ENCODE peak calls at places on chromosomes 12 and 14, in six cellular contexts. One of them, this sample, is unnamed.

GRCh38 chr14:47619397-47619796 is 56.0 kb downstream of the MDGA2 start:
- DNase-seq in coronary artery: no peak
- DNase-seq in heart left ventricle: no peak
- DNase-seq in MM.1S: no peak
- DNase-seq in foreskin fibroblast: no peak
- DNase-seq in right lobe of liver: no peak
- DNase-seq in this sample: no peak

GRCh38 chr14:98345186-98345585 is 926.8 kb downstream of the BCL11B start:
- DNase-seq in coronary artery: no peak
- DNase-seq in heart left ventricle: no peak
- DNase-seq in MM.1S: no peak
- DNase-seq in foreskin fibroblast: no peak
- DNase-seq in right lobe of liver: no peak
- DNase-seq in this sample: no peak

GRCh38 chr12:125406131-125406530 is 340.9 kb downstream of the AACS start:
- DNase-seq in coronary artery: no peak
- DNase-seq in heart left ventricle: no peak
- DNase-seq in MM.1S: no peak
- DNase-seq in foreskin fibroblast: no peak
- DNase-seq in right lobe of liver: no peak
- DNase-seq in this sample: no peak

GRCh38 chr14:64971890-64972785 is at the start of gene RAB15:
- DNase-seq in coronary artery: peak
- DNase-seq in heart left ventricle: peak
- DNase-seq in MM.1S: no peak
- DNase-seq in foreskin fibroblast: peak
- DNase-seq in right lobe of liver: peak
- DNase-seq in this sample: no peak

GRCh38 chr12:107336705-107337104 is 243.4 kb upstream of the CRY1 start:
- DNase-seq in coronary artery: no peak
- DNase-seq in heart left ventricle: no peak
- DNase-seq in MM.1S: no peak
- DNase-seq in foreskin fibroblast: no peak
- DNase-seq in right lobe of liver: no peak
- DNase-seq in this sample: no peak

GRCh38 chr12:29208060-29208459 is 59.0 kb downstream of the FAR2 start:
- DNase-seq in coronary artery: no peak
- DNase-seq in heart left ventricle: no peak
- DNase-seq in MM.1S: no peak
- DNase-seq in foreskin fibroblast: no peak
- DNase-seq in right lobe of liver: no peak
- DNase-seq in this sample: no peak

GRCh38 chr12:18427520-18427919 is 166.2 kb downstream of the PIK3C2G start:
- DNase-seq in coronary artery: no peak
- DNase-seq in heart left ventricle: no peak
- DNase-seq in MM.1S: no peak
- DNase-seq in foreskin fibroblast: no peak
- DNase-seq in right lobe of liver: no peak
- DNase-seq in this sample: no peak

GRCh38 chr12:27940756-27941402 is 31.7 kb downstream of the PTHLH start:
- DNase-seq in coronary artery: no peak
- DNase-seq in heart left ventricle: peak
- DNase-seq in MM.1S: peak
- DNase-seq in foreskin fibroblast: peak
- DNase-seq in right lobe of liver: peak
- DNase-seq in this sample: peak

GRCh38 chr12:71312767-71313375 is 126.7 kb upstream of the LGR5 start:
- DNase-seq in coronary artery: no peak
- DNase-seq in heart left ventricle: no peak
- DNase-seq in MM.1S: no peak
- DNase-seq in foreskin fibroblast: peak
- DNase-seq in right lobe of liver: no peak
- DNase-seq in this sample: no peak

GRCh38 chr14:99179506-99179905 is 92.5 kb downstream of the BCL11B start:
- DNase-seq in coronary artery: no peak
- DNase-seq in heart left ventricle: no peak
- DNase-seq in MM.1S: no peak
- DNase-seq in foreskin fibroblast: no peak
- DNase-seq in right lobe of liver: no peak
- DNase-seq in this sample: no peak

GRCh38 chr12:111766608-111767361 is at the start of gene ALDH2:
- DNase-seq in coronary artery: peak
- DNase-seq in heart left ventricle: peak
- DNase-seq in MM.1S: no peak
- DNase-seq in foreskin fibroblast: peak
- DNase-seq in right lobe of liver: peak
- DNase-seq in this sample: no peak

GRCh38 chr12:22310276-22310675 is 24.2 kb downstream of the ST8SIA1 start:
- DNase-seq in coronary artery: no peak
- DNase-seq in heart left ventricle: no peak
- DNase-seq in MM.1S: no peak
- DNase-seq in foreskin fibroblast: no peak
- DNase-seq in right lobe of liver: no peak
- DNase-seq in this sample: no peak

GRCh38 chr14:65332141-65332871 is 80.2 kb upstream of the FUT8 start:
- DNase-seq in coronary artery: no peak
- DNase-seq in heart left ventricle: no peak
- DNase-seq in MM.1S: no peak
- DNase-seq in foreskin fibroblast: peak
- DNase-seq in right lobe of liver: no peak
- DNase-seq in this sample: peak

GRCh38 chr12:117042171-117042809 is 56.9 kb downstream of the TESC start:
- DNase-seq in coronary artery: no peak
- DNase-seq in heart left ventricle: peak
- DNase-seq in MM.1S: no peak
- DNase-seq in foreskin fibroblast: peak
- DNase-seq in right lobe of liver: no peak
- DNase-seq in this sample: no peak

GRCh38 chr12:56119361-56119796 is 1.3 kb downstream of the ZC3H10 start:
- DNase-seq in coronary artery: peak
- DNase-seq in heart left ventricle: peak
- DNase-seq in MM.1S: peak
- DNase-seq in foreskin fibroblast: peak
- DNase-seq in right lobe of liver: peak
- DNase-seq in this sample: peak

GRCh38 chr12:113479578-113480335 is 8.1 kb upstream of the LHX5 start:
- DNase-seq in coronary artery: no peak
- DNase-seq in heart left ventricle: no peak
- DNase-seq in MM.1S: no peak
- DNase-seq in foreskin fibroblast: peak
- DNase-seq in right lobe of liver: peak
- DNase-seq in this sample: no peak

GRCh38 chr14:74910556-74910955 is 12.5 kb downstream of the RPS6KL1 start:
- DNase-seq in coronary artery: no peak
- DNase-seq in heart left ventricle: no peak
- DNase-seq in MM.1S: no peak
- DNase-seq in foreskin fibroblast: no peak
- DNase-seq in right lobe of liver: no peak
- DNase-seq in this sample: no peak

GRCh38 chr12:54287316-54288157 is 7.0 kb downstream of the HNRNPA1 start:
- DNase-seq in coronary artery: no peak
- DNase-seq in heart left ventricle: no peak
- DNase-seq in MM.1S: no peak
- DNase-seq in foreskin fibroblast: peak
- DNase-seq in right lobe of liver: no peak
- DNase-seq in this sample: no peak

GRCh38 chr12:108621161-108621560 is 12.5 kb downstream of the SELPLG start:
- DNase-seq in coronary artery: no peak
- DNase-seq in heart left ventricle: no peak
- DNase-seq in MM.1S: no peak
- DNase-seq in foreskin fibroblast: no peak
- DNase-seq in right lobe of liver: no peak
- DNase-seq in this sample: no peak

DNA sequence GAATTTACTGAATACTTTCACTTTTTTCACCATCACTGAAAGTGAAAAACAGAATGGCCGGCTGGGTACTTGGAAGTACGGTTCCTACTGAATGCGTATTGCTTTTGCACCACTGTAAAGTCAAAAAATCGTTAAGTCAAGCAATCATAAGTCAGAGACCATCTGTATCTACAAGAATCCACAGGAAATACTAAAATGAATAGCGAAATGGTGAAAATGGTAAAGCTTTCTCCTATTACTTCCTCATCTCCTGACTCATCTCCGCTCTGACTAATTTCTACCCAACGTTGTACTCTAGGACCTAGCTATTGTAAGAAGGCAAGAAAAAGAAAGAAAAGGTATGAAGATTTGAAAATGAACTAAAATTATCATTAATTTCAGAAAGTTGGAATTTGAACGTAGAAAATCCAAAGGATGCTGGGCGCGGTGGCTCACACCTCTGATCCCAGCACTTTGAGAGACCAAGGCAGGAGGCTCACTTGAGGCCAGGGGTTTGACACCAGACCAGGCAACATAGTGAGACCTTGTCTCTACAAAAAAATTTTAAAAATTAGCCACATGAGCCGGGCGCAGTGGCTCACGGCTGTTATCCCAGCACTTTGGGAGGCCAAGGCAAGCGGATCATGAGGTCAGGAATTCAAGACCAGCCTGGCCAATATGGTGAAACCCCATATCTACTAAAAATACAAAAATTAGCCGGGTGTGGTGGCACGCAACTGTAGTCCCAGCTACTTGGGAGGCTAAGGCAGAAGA is 5.3 kb upstream of the CDCA4 start:
- DNase-seq in coronary artery: no peak
- DNase-seq in heart left ventricle: no peak
- DNase-seq in MM.1S: no peak
- DNase-seq in foreskin fibroblast: peak
- DNase-seq in right lobe of liver: no peak
- DNase-seq in this sample: peak
- H3K4me3 ChIP-seq in coronary artery: no peak
- H3K4me3 ChIP-seq in heart left ventricle: no peak
- H3K4me3 ChIP-seq in MM.1S: no peak
- H3K4me3 ChIP-seq in foreskin fibroblast: no peak
- H3K4me3 ChIP-seq in right lobe of liver: no peak
- H3K4me3 ChIP-seq in this sample: no peak

GRCh38 chr12:122308811-122309210 is 42.5 kb upstream of the VPS33A start:
- DNase-seq in coronary artery: no peak
- DNase-seq in heart left ventricle: no peak
- DNase-seq in MM.1S: no peak
- DNase-seq in foreskin fibroblast: no peak
- DNase-seq in right lobe of liver: no peak
- DNase-seq in this sample: no peak
- H3K4me3 ChIP-seq in coronary artery: no peak
- H3K4me3 ChIP-seq in heart left ventricle: no peak
- H3K4me3 ChIP-seq in MM.1S: no peak
- H3K4me3 ChIP-seq in foreskin fibroblast: no peak
- H3K4me3 ChIP-seq in right lobe of liver: no peak
- H3K4me3 ChIP-seq in this sample: no peak

DNA sequence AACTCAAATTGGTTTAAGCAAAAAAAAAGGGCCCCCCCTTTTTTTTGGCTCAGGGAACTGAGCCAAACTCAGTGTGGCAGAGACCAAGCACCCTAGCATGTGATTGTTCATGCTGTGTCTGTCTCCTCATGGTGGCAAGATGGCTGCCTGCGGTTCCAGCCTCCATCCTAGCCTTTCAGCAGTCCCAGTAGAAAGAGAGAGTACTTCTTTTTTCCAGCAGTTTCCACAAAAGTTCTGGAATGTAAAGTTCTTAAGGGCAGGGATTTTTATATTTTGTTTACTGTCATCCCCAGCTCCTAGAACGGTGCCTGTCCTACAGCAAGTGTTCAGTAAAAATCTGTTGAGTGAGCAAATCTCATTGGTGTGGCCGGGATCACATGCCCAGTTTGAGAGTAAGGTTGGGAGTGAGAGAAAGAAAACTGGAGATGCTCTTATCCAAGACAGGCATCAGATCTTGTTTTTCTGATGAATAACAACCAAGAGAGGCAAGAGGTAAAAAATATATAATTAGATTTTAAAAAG is 22.5 kb downstream of the CHST11 start:
- DNase-seq in coronary artery: no peak
- DNase-seq in heart left ventricle: no peak
- DNase-seq in MM.1S: no peak
- DNase-seq in foreskin fibroblast: no peak
- DNase-seq in right lobe of liver: no peak
- DNase-seq in this sample: no peak
- H3K4me3 ChIP-seq in coronary artery: no peak
- H3K4me3 ChIP-seq in heart left ventricle: no peak
- H3K4me3 ChIP-seq in MM.1S: peak
- H3K4me3 ChIP-seq in foreskin fibroblast: no peak
- H3K4me3 ChIP-seq in right lobe of liver: no peak
- H3K4me3 ChIP-seq in this sample: no peak

GRCh38 chr14:52824479-52824878 is 33.1 kb upstream of the GNPNAT1 start:
- DNase-seq in coronary artery: no peak
- DNase-seq in heart left ventricle: no peak
- DNase-seq in MM.1S: no peak
- DNase-seq in foreskin fibroblast: peak
- DNase-seq in right lobe of liver: no peak
- DNase-seq in this sample: no peak
- H3K4me3 ChIP-seq in coronary artery: no peak
- H3K4me3 ChIP-seq in heart left ventricle: no peak
- H3K4me3 ChIP-seq in MM.1S: no peak
- H3K4me3 ChIP-seq in foreskin fibroblast: no peak
- H3K4me3 ChIP-seq in right lobe of liver: no peak
- H3K4me3 ChIP-seq in this sample: no peak

GRCh38 chr14:49972840-49973239 is 80.0 kb downstream of the ARF6 start:
- DNase-seq in coronary artery: no peak
- DNase-seq in heart left ventricle: peak
- DNase-seq in MM.1S: peak
- DNase-seq in foreskin fibroblast: peak
- DNase-seq in right lobe of liver: no peak
- DNase-seq in this sample: peak

GRCh38 chr14:49975799-49976198 is 82.9 kb downstream of the ARF6 start:
- DNase-seq in coronary artery: no peak
- DNase-seq in heart left ventricle: no peak
- DNase-seq in MM.1S: no peak
- DNase-seq in foreskin fibroblast: peak
- DNase-seq in right lobe of liver: no peak
- DNase-seq in this sample: no peak

GRCh38 chr14:49977126-49977841 is 84.4 kb downstream of the ARF6 start:
- DNase-seq in coronary artery: no peak
- DNase-seq in heart left ventricle: no peak
- DNase-seq in MM.1S: no peak
- DNase-seq in foreskin fibroblast: no peak
- DNase-seq in right lobe of liver: no peak
- DNase-seq in this sample: no peak

GRCh38 chr14:49972199-49972671 is 79.4 kb downstream of the ARF6 start:
- DNase-seq in coronary artery: no peak
- DNase-seq in heart left ventricle: no peak
- DNase-seq in MM.1S: peak
- DNase-seq in foreskin fibroblast: peak
- DNase-seq in right lobe of liver: no peak
- DNase-seq in this sample: peak

GRCh38 chr14:49975286-49975685 is 82.4 kb downstream of the ARF6 start:
- DNase-seq in coronary artery: no peak
- DNase-seq in heart left ventricle: no peak
- DNase-seq in MM.1S: no peak
- DNase-seq in foreskin fibroblast: peak
- DNase-seq in right lobe of liver: no peak
- DNase-seq in this sample: peak
- H3K4me3 ChIP-seq in coronary artery: no peak
- H3K4me3 ChIP-seq in heart left ventricle: no peak
- H3K4me3 ChIP-seq in MM.1S: no peak
- H3K4me3 ChIP-seq in foreskin fibroblast: no peak
- H3K4me3 ChIP-seq in right lobe of liver: no peak
- H3K4me3 ChIP-seq in this sample: no peak

This sample was measured in skeletal muscle cell.